ENCODE peak calls at places on chromosomes 6 and 20, in ten cellular contexts. One of them, this sample, is unnamed.

GRCh38 chr6:75505426-75505825 is 11.8 kb upstream of the FILIP1 start:
- DNase-seq in GM23248: no peak
- DNase-seq in body of pancreas: no peak
- DNase-seq in fibroblast of lung: no peak
- DNase-seq in lower lobe of right lung: no peak
- DNase-seq in A549: no peak
- DNase-seq in upper lobe of left lung: no peak
- DNase-seq in stomach: no peak
- DNase-seq in Peyer's patch: no peak
- DNase-seq in hepatocyte: no peak
- DNase-seq in this sample: no peak

GRCh38 chr6:163741743-163742363 is 327.3 kb downstream of the QKI start:
- DNase-seq in GM23248: no peak
- DNase-seq in body of pancreas: no peak
- DNase-seq in fibroblast of lung: no peak
- DNase-seq in lower lobe of right lung: no peak
- DNase-seq in A549: no peak
- DNase-seq in upper lobe of left lung: peak; percentile 81
- DNase-seq in stomach: no peak
- DNase-seq in Peyer's patch: no peak
- DNase-seq in hepatocyte: no peak
- DNase-seq in this sample: no peak

GRCh38 chr6:11214911-11215310 is 17.6 kb downstream of the NEDD9 start:
- DNase-seq in GM23248: no peak
- DNase-seq in body of pancreas: no peak
- DNase-seq in fibroblast of lung: no peak
- DNase-seq in lower lobe of right lung: no peak
- DNase-seq in A549: no peak
- DNase-seq in upper lobe of left lung: no peak
- DNase-seq in stomach: no peak
- DNase-seq in Peyer's patch: no peak
- DNase-seq in hepatocyte: no peak
- DNase-seq in this sample: no peak

GRCh38 chr20:10674684-10675455 is 1.1 kb upstream of the JAG1 start:
- DNase-seq in GM23248: peak; percentile 86
- DNase-seq in body of pancreas: peak; percentile 86
- DNase-seq in fibroblast of lung: peak; percentile 62
- DNase-seq in lower lobe of right lung: peak; percentile 90
- DNase-seq in A549: peak; percentile 89
- DNase-seq in upper lobe of left lung: peak; percentile 95
- DNase-seq in stomach: peak; percentile 84
- DNase-seq in Peyer's patch: peak; percentile 87
- DNase-seq in hepatocyte: peak; percentile 92
- DNase-seq in this sample: peak; percentile 83

GRCh38 chr6:131807644-131808459 is at the start of gene ENPP1:
- DNase-seq in GM23248: peak; percentile 87
- DNase-seq in body of pancreas: peak; percentile 84
- DNase-seq in fibroblast of lung: peak; percentile 69
- DNase-seq in lower lobe of right lung: peak; percentile 68
- DNase-seq in A549: peak; percentile 63
- DNase-seq in upper lobe of left lung: peak; percentile 93
- DNase-seq in stomach: peak; percentile 69
- DNase-seq in Peyer's patch: peak; percentile 78
- DNase-seq in hepatocyte: peak; percentile 76
- DNase-seq in this sample: peak; percentile 78

GRCh38 chr6:138443979-138444378 is 40.0 kb downstream of the HEBP2 start:
- DNase-seq in GM23248: no peak
- DNase-seq in body of pancreas: no peak
- DNase-seq in fibroblast of lung: no peak
- DNase-seq in lower lobe of right lung: no peak
- DNase-seq in A549: no peak
- DNase-seq in upper lobe of left lung: no peak
- DNase-seq in stomach: no peak
- DNase-seq in Peyer's patch: no peak
- DNase-seq in hepatocyte: no peak
- DNase-seq in this sample: no peak

GRCh38 chr6:16819752-16820151 is 58.5 kb upstream of the ATXN1 start:
- DNase-seq in GM23248: peak; percentile 34
- DNase-seq in body of pancreas: no peak
- DNase-seq in fibroblast of lung: peak; percentile 22
- DNase-seq in lower lobe of right lung: no peak
- DNase-seq in A549: peak; percentile 25
- DNase-seq in upper lobe of left lung: no peak
- DNase-seq in stomach: no peak
- DNase-seq in Peyer's patch: no peak
- DNase-seq in hepatocyte: no peak
- DNase-seq in this sample: no peak

GRCh38 chr20:31661625-31662371 is 24.1 kb downstream of the COX4I2 start:
- DNase-seq in GM23248: peak; percentile 86
- DNase-seq in body of pancreas: peak; percentile 88
- DNase-seq in fibroblast of lung: peak; percentile 69
- DNase-seq in lower lobe of right lung: peak; percentile 88
- DNase-seq in A549: peak; percentile 83
- DNase-seq in upper lobe of left lung: peak; percentile 92
- DNase-seq in stomach: peak; percentile 86
- DNase-seq in Peyer's patch: peak; percentile 91
- DNase-seq in hepatocyte: peak; percentile 92
- DNase-seq in this sample: peak; percentile 83

GRCh38 chr6:31529329-31530150 is 778 bp downstream of the MCCD1 start:
- DNase-seq in GM23248: no peak
- DNase-seq in body of pancreas: no peak
- DNase-seq in fibroblast of lung: no peak
- DNase-seq in lower lobe of right lung: no peak
- DNase-seq in A549: no peak
- DNase-seq in upper lobe of left lung: no peak
- DNase-seq in stomach: no peak
- DNase-seq in Peyer's patch: no peak
- DNase-seq in hepatocyte: no peak
- DNase-seq in this sample: no peak

GRCh38 chr6:43739642-43740091 is 30.3 kb upstream of the VEGFA start:
- DNase-seq in GM23248: no peak
- DNase-seq in body of pancreas: no peak
- DNase-seq in fibroblast of lung: no peak
- DNase-seq in lower lobe of right lung: no peak
- DNase-seq in A549: no peak
- DNase-seq in upper lobe of left lung: no peak
- DNase-seq in stomach: no peak
- DNase-seq in Peyer's patch: peak; percentile 76
- DNase-seq in hepatocyte: no peak
- DNase-seq in this sample: no peak

GRCh38 chr20:45111799-45112471 is 3.0 kb downstream of the WFDC5 start:
- DNase-seq in GM23248: peak; percentile 29
- DNase-seq in body of pancreas: no peak
- DNase-seq in fibroblast of lung: peak; percentile 11
- DNase-seq in lower lobe of right lung: no peak
- DNase-seq in A549: peak; percentile 20
- DNase-seq in upper lobe of left lung: no peak
- DNase-seq in stomach: no peak
- DNase-seq in Peyer's patch: no peak
- DNase-seq in hepatocyte: no peak
- DNase-seq in this sample: no peak

GRCh38 chr6:119739776-119740175 is 390.2 kb upstream of the MAN1A1 start:
- DNase-seq in GM23248: no peak
- DNase-seq in body of pancreas: no peak
- DNase-seq in fibroblast of lung: no peak
- DNase-seq in lower lobe of right lung: no peak
- DNase-seq in A549: no peak
- DNase-seq in upper lobe of left lung: no peak
- DNase-seq in stomach: no peak
- DNase-seq in Peyer's patch: no peak
- DNase-seq in hepatocyte: no peak
- DNase-seq in this sample: no peak

GRCh38 chr6:30544666-30545272 is 11.5 kb downstream of the GNL1 start:
- DNase-seq in GM23248: peak; percentile 88
- DNase-seq in body of pancreas: no peak
- DNase-seq in fibroblast of lung: peak; percentile 66
- DNase-seq in lower lobe of right lung: no peak
- DNase-seq in A549: peak; percentile 50
- DNase-seq in upper lobe of left lung: no peak
- DNase-seq in stomach: no peak
- DNase-seq in Peyer's patch: no peak
- DNase-seq in hepatocyte: peak; percentile 79
- DNase-seq in this sample: no peak

GRCh38 chr6:106473807-106474206 is 113.3 kb downstream of the CRYBG1 start:
- DNase-seq in GM23248: peak; percentile 85
- DNase-seq in body of pancreas: no peak
- DNase-seq in fibroblast of lung: peak; percentile 82
- DNase-seq in lower lobe of right lung: no peak
- DNase-seq in A549: no peak
- DNase-seq in upper lobe of left lung: no peak
- DNase-seq in stomach: no peak
- DNase-seq in Peyer's patch: no peak
- DNase-seq in hepatocyte: no peak
- DNase-seq in this sample: no peak

GRCh38 chr6:155850408-155850841 is 394.8 kb upstream of the NOX3 start:
- DNase-seq in GM23248: peak; percentile 16
- DNase-seq in body of pancreas: no peak
- DNase-seq in fibroblast of lung: peak; percentile 77
- DNase-seq in lower lobe of right lung: no peak
- DNase-seq in A549: no peak
- DNase-seq in upper lobe of left lung: no peak
- DNase-seq in stomach: no peak
- DNase-seq in Peyer's patch: no peak
- DNase-seq in hepatocyte: no peak
- DNase-seq in this sample: no peak
- H3K27ac ChIP-seq in GM23248: no peak overlapping the region
- H3K27ac ChIP-seq in body of pancreas: no peak overlapping the region
- H3K27ac ChIP-seq in fibroblast of lung: no peak overlapping the region
- H3K27ac ChIP-seq in lower lobe of right lung: no peak overlapping the region
- H3K27ac ChIP-seq in A549: no peak overlapping the region
- H3K27ac ChIP-seq in upper lobe of left lung: no peak overlapping the region
- H3K27ac ChIP-seq in stomach: no peak overlapping the region
- H3K27ac ChIP-seq in Peyer's patch: no peak overlapping the region
- H3K27ac ChIP-seq in hepatocyte: no peak overlapping the region
- H3K27ac ChIP-seq in this sample: no peak overlapping the region

DNA sequence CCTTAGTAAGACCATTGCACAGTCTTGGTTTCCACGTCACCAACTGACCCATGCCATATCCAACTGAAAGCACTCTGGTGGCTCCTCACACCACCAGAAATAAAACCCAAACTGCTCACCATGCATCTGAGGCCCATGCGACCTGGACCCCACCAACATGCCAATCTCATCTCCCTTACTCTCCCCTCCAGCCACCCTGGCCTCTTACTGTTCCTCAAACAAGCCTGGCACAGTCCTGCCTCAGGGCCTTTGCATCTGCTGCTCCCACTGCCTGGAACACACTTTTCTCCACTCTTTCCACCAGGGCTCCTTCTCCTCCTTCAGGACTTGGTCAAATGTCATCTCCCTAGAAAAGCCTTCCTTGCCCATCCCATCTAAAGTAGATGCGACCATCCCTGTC is 8.7 kb downstream of the PREX1 start:
- DNase-seq in GM23248: no peak
- DNase-seq in body of pancreas: no peak
- DNase-seq in fibroblast of lung: no peak
- DNase-seq in lower lobe of right lung: no peak
- DNase-seq in A549: no peak
- DNase-seq in upper lobe of left lung: no peak
- DNase-seq in stomach: no peak
- DNase-seq in Peyer's patch: no peak
- DNase-seq in hepatocyte: no peak
- DNase-seq in this sample: no peak
- H3K4me1 ChIP-seq in GM23248: peaks cover 1% of the 10 kb centered on the region
- H3K4me1 ChIP-seq in body of pancreas: no peaks in the 10 kb centered on the region
- H3K4me1 ChIP-seq in fibroblast of lung: no peaks in the 10 kb centered on the region
- H3K4me1 ChIP-seq in lower lobe of right lung: peaks cover 83% of the 10 kb centered on the region
- H3K4me1 ChIP-seq in A549: no peaks in the 10 kb centered on the region
- H3K4me1 ChIP-seq in upper lobe of left lung: peaks cover 79% of the 10 kb centered on the region
- H3K4me1 ChIP-seq in stomach: peaks cover 35% of the 10 kb centered on the region
- H3K4me1 ChIP-seq in Peyer's patch: peaks cover 52% of the 10 kb centered on the region
- H3K4me1 ChIP-seq in hepatocyte: no peaks in the 10 kb centered on the region
- H3K4me1 ChIP-seq in this sample: no peaks in the 10 kb centered on the region

GRCh38 chr20:4666001-4666470 is 55.7 kb upstream of the PRND start:
- DNase-seq in GM23248: peak; percentile 90
- DNase-seq in body of pancreas: no peak
- DNase-seq in fibroblast of lung: peak; percentile 80
- DNase-seq in lower lobe of right lung: no peak
- DNase-seq in A549: no peak
- DNase-seq in upper lobe of left lung: no peak
- DNase-seq in stomach: no peak
- DNase-seq in Peyer's patch: peak; percentile 56
- DNase-seq in hepatocyte: no peak
- DNase-seq in this sample: no peak
- H3K27ac ChIP-seq in GM23248: peak overlapping the region; percentile 89
- H3K27ac ChIP-seq in body of pancreas: no peak overlapping the region
- H3K27ac ChIP-seq in fibroblast of lung: no peak overlapping the region
- H3K27ac ChIP-seq in lower lobe of right lung: peak overlapping the region; percentile 56
- H3K27ac ChIP-seq in A549: no peak overlapping the region
- H3K27ac ChIP-seq in upper lobe of left lung: peak overlapping the region; percentile 49
- H3K27ac ChIP-seq in stomach: peak overlapping the region; percentile 53
- H3K27ac ChIP-seq in Peyer's patch: no peak overlapping the region
- H3K27ac ChIP-seq in hepatocyte: no peak overlapping the region
- H3K27ac ChIP-seq in this sample: no peak overlapping the region

GRCh38 chr20:4688342-4688741 is 33.4 kb upstream of the PRND start:
- DNase-seq in GM23248: peak; percentile 36
- DNase-seq in body of pancreas: no peak
- DNase-seq in fibroblast of lung: no peak
- DNase-seq in lower lobe of right lung: no peak
- DNase-seq in A549: no peak
- DNase-seq in upper lobe of left lung: no peak
- DNase-seq in stomach: no peak
- DNase-seq in Peyer's patch: no peak
- DNase-seq in hepatocyte: no peak
- DNase-seq in this sample: no peak

GRCh38 chr20:4684837-4685413 is 36.8 kb upstream of the PRND start:
- DNase-seq in GM23248: peak; percentile 80
- DNase-seq in body of pancreas: no peak
- DNase-seq in fibroblast of lung: peak; percentile 79
- DNase-seq in lower lobe of right lung: no peak
- DNase-seq in A549: peak; percentile 33
- DNase-seq in upper lobe of left lung: no peak
- DNase-seq in stomach: no peak
- DNase-seq in Peyer's patch: no peak
- DNase-seq in hepatocyte: peak; percentile 34
- DNase-seq in this sample: no peak

GRCh38 chr20:4691753-4692152 is 30.0 kb upstream of the PRND start:
- DNase-seq in GM23248: no peak
- DNase-seq in body of pancreas: no peak
- DNase-seq in fibroblast of lung: no peak
- DNase-seq in lower lobe of right lung: no peak
- DNase-seq in A549: no peak
- DNase-seq in upper lobe of left lung: no peak
- DNase-seq in stomach: no peak
- DNase-seq in Peyer's patch: no peak
- DNase-seq in hepatocyte: no peak
- DNase-seq in this sample: no peak

GRCh38 chr20:4685923-4686221 is 35.8 kb upstream of the PRND start:
- DNase-seq in GM23248: no peak
- DNase-seq in body of pancreas: no peak
- DNase-seq in fibroblast of lung: no peak
- DNase-seq in lower lobe of right lung: no peak
- DNase-seq in A549: no peak
- DNase-seq in upper lobe of left lung: no peak
- DNase-seq in stomach: no peak
- DNase-seq in Peyer's patch: no peak
- DNase-seq in hepatocyte: no peak
- DNase-seq in this sample: no peak

DNA sequence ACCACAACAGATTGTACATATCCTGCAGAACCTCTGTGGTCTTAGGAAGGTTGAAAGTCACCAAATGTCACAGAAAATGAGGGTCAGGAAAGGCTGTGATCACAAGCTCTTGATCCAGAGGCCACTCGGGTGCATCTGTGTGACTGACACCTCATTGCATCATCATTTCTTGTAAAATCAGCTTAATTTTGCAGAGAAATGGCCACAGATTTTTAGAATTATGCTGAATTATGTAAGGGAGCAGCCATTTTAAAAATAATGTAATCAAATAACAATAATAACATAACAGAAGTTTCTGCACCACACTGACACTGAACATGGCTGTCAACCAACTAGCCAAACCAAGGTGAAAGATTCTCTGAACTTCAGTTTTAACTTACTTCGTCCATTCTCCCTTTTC is 32.5 kb upstream of the PRND start:
- DNase-seq in GM23248: peak; percentile 20
- DNase-seq in body of pancreas: no peak
- DNase-seq in fibroblast of lung: no peak
- DNase-seq in lower lobe of right lung: no peak
- DNase-seq in A549: no peak
- DNase-seq in upper lobe of left lung: no peak
- DNase-seq in stomach: no peak
- DNase-seq in Peyer's patch: no peak
- DNase-seq in hepatocyte: no peak
- DNase-seq in this sample: no peak
- H3K4me1 ChIP-seq in GM23248: peaks cover 48% of the 10 kb centered on the region
- H3K4me1 ChIP-seq in body of pancreas: peaks cover 29% of the 10 kb centered on the region
- H3K4me1 ChIP-seq in fibroblast of lung: no peaks in the 10 kb centered on the region
- H3K4me1 ChIP-seq in lower lobe of right lung: peaks cover 16% of the 10 kb centered on the region
- H3K4me1 ChIP-seq in A549: peaks cover 49% of the 10 kb centered on the region
- H3K4me1 ChIP-seq in upper lobe of left lung: peaks cover 32% of the 10 kb centered on the region
- H3K4me1 ChIP-seq in stomach: peaks cover 19% of the 10 kb centered on the region
- H3K4me1 ChIP-seq in Peyer's patch: no peaks in the 10 kb centered on the region
- H3K4me1 ChIP-seq in hepatocyte: peaks cover 12% of the 10 kb centered on the region
- H3K4me1 ChIP-seq in this sample: peaks cover 45% of the 10 kb centered on the region

This sample was measured in heart right ventricle.